ENCODE peak calls at places on chromosomes 11 and 22, in four cellular contexts. R, B, P and T are unnamed samples. For H3K27me3, the result is how much of the 10 kb centered on the place peaks cover.

GRCh38 chr11:746289-747175 is 732 bp upstream of the TALDO1 start:
- DNase-seq in R (no peak), B (peak), P (peak), T (peak)

GRCh38 chr11:69293819-69294505 is at the start of gene MYEOV:
- DNase-seq in R (no peak), B (peak), P (peak), T (peak)

GRCh38 chr11:131408011-131408640 is 37.7 kb downstream of the NTM start:
- DNase-seq in R (peak), B (peak), P (peak), T (peak)

GRCh38 chr11:5783255-5783654 is at the start of gene OR52N5:
- DNase-seq in R (no peak), B (no peak), P (no peak), T (no peak)

GRCh38 chr11:92211576-92212167 is 12.9 kb upstream of the FAT3 start:
- DNase-seq in R (no peak), B (peak), P (peak), T (peak)

GRCh38 chr11:6703247-6704063 is 20.3 kb upstream of the MRPL17 start:
- DNase-seq in R (peak), B (peak), P (peak), T (peak)

GRCh38 chr11:84437129-84438123 is 1151.3 kb upstream of the CCDC90B start:
- DNase-seq in R (peak), B (peak), P (peak), T (no peak)

GRCh38 chr22:17264321-17265052 is 45.3 kb upstream of the ADA2 start:
- DNase-seq in R (no peak), B (no peak), P (peak), T (peak)

GRCh38 chr11:74717211-74717997 is 13.8 kb downstream of the CHRDL2 start:
- DNase-seq in R (no peak), B (no peak), P (no peak), T (no peak)

GRCh38 chr11:68890490-68891231 is 13.0 kb downstream of the MRPL21 start:
- DNase-seq in R (peak), B (peak), P (peak), T (peak)

GRCh38 chr11:134612416-134613030 is 200.5 kb upstream of the B3GAT1 start:
- DNase-seq in R (no peak), B (no peak), P (no peak), T (no peak)

GRCh38 chr22:44091021-44091721 is 67.1 kb downstream of the PARVB start:
- DNase-seq in R (no peak), B (no peak), P (peak), T (no peak)

GRCh38 chr11:78325274-78325781 is 92.3 kb downstream of the GAB2 start:
- DNase-seq in R (no peak), B (no peak), P (peak), T (no peak)

GRCh38 chr11:8709002-8709672 is 26.5 kb downstream of the RPL27A start:
- DNase-seq in R (no peak), B (peak), P (peak), T (peak)

GRCh38 chr11:102312656-102313055 is 4.6 kb upstream of the BIRC3 start:
- DNase-seq in R (no peak), B (no peak), P (no peak), T (no peak)

GRCh38 chr11:102306817-102307814 is 10.2 kb upstream of the BIRC3 start:
- DNase-seq in R (no peak), B (no peak), P (peak), T (no peak)

GRCh38 chr11:102306048-102306575 is 11.2 kb upstream of the BIRC3 start:
- DNase-seq in R (no peak), B (peak), P (peak), T (no peak)

GRCh38 chr11:102313225-102313940 is 3.9 kb upstream of the BIRC3 start:
- DNase-seq in R (no peak), B (no peak), P (peak), T (no peak)

GRCh38 chr11:102309621-102310541 is 7.4 kb upstream of the BIRC3 start:
- DNase-seq in R (no peak), B (no peak), P (no peak), T (no peak)
- H3K27me3 ChIP-seq in R (under half), B (under half), P (under half), T (under half)

GRCh38 chr11:16169541-16169940 is 186.8 kb downstream of the SOX6 start:
- DNase-seq in R (no peak), B (no peak), P (peak), T (no peak)
- H3K4me3 ChIP-seq in R (no peak), B (no peak), P (no peak), T (no peak)

GRCh38 chr22:46102159-46102558 is 48.2 kb upstream of the PPARA start:
- DNase-seq in R (no peak), B (no peak), P (no peak), T (no peak)
- H3K27ac ChIP-seq in R (peak), B (peak), P (peak), T (no peak)

GRCh38 chr11:22208151-22208858 is 15.4 kb downstream of the ANO5 start:
- DNase-seq in R (no peak), B (no peak), P (no peak), T (no peak)

GRCh38 chr11:22203281-22203680 is 10.4 kb downstream of the ANO5 start:
- DNase-seq in R (no peak), B (no peak), P (no peak), T (no peak)

DNA sequence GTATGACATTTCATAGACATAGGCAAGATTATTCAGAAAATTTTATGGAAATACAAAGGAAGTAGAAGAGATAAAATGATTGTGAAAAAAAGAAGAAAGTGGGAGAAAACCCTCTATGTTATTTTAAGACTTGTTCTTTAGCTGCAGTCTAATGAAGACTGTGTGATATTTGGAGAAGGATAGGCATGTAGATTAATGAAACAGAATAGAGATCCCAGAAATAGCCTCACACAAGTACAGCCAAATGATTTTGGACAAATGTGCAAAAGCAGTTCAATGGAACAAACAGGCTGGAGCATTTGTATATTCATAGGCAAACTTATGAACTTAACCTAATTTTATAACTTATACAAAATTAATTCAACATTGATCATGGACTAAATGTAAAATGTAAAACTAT is 14.3 kb downstream of the ANO5 start:
- DNase-seq in R (no peak), B (no peak), P (no peak), T (no peak)
- H3K27me3 ChIP-seq in R (under half), B (under half), P (under half), T (under half)

DNA sequence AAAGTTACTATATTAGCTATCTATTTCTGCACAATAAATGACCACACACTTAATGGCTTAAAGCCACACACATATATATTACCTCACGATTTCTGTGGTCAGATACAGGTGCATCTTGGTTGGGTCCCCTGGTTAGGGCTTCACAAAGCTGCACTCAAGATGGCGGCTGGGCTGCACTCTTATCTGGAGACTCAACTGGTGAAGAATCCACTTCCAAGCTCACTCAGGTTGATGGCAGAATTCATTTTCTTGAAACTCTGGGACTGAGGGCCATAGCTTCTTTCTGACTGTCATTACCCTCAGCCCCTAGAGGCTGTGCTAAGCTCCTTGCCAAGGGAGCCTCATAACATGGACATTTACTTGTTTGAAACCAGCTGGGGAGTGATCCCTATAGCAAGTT is 5.1 kb upstream of the MS4A10 start:
- DNase-seq in R (no peak), B (no peak), P (no peak), T (no peak)
- H3K4me3 ChIP-seq in R (no peak), B (no peak), P (no peak), T (no peak)

GRCh38 chr11:27201454-27202302 is 161.1 kb downstream of the BBOX1 start:
- DNase-seq in R (peak), B (peak), P (peak), T (peak)
- H3K27ac ChIP-seq in R (peak), B (peak), P (no peak), T (peak)

GRCh38 chr22:35904332-35904692 is 124.3 kb downstream of the RBFOX2 start:
- DNase-seq in R (no peak), B (no peak), P (no peak), T (no peak)
- H3K27me3 ChIP-seq in R (under half), B (under half), P (under half), T (under half)

DNA sequence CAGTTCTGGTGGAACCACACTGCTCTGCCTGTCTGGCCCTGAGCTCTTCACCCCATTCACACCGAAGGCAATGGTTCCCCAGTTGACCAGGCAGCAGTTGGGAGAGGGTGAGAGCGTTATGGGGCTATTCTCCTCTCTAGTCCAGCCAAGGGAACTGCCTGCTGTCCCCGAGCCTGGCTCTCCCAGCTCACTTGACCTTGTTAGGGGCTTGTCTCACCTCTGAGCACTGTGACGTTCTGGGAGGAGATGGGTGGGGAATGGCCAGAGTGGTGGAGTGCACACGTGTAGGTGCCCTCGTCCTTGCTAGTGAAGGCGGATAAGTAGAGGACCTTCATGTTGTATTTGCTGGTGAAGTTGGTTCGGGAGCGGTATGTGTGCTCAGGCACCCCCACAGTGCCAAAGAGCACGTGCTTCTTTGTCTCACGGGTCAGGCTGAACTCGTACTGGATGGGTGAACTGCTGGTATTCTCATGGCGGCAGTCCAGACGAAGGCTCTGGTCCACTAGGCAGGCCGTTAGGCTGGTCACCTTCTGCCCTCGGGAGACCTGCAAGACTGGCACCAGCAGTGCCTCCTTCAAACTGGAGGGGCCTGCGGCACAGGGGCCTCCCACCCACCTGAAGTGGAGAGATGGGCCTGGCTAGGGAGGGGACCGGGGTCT is 3.0 kb downstream of the THY1 start:
- DNase-seq in R (no peak), B (no peak), P (no peak), T (no peak)
- H3K4me3 ChIP-seq in R (no peak), B (no peak), P (no peak), T (no peak)